ENCODE peak calls at places on chromosome 6, in nine cellular contexts. Y, X, T, B, A, M, Q, U and G are unnamed samples.
A peak's percentile ranks its signal among the peaks of the same experiment; 100 is the strongest.

GRCh38 chr6:52261229-52261628 is 16.9 kb upstream of the IL17F start:
- DNase-seq in Y (peak; percentile 84), X (no peak), T (no peak), B (no peak), A (no peak), M (no peak), Q (no peak), U (peak; percentile 32), G (peak; percentile 53)

GRCh38 chr6:47242483-47243386 is 67.0 kb downstream of the TNFRSF21 start:
- DNase-seq in Y (peak; percentile 84), X (peak; percentile 76), T (peak; percentile 33), B (peak; percentile 88), A (no peak), M (peak; percentile 89), Q (peak; percentile 57), U (peak; percentile 66), G (peak; percentile 79)

GRCh38 chr6:14365393-14365792 is 247.8 kb downstream of the CD83 start:
- DNase-seq in Y (peak; percentile 12), X (no peak), T (no peak), B (no peak), A (no peak), M (no peak), Q (no peak), U (no peak), G (peak; percentile 12)

GRCh38 chr6:56528412-56528841 is 114.3 kb downstream of the DST start:
- DNase-seq in Y (peak; percentile 69), X (no peak), T (no peak), B (no peak), A (no peak), M (no peak), Q (no peak), U (no peak), G (peak; percentile 98)

GRCh38 chr6:699319-699718 is 6.4 kb upstream of the EXOC2 start:
- DNase-seq in Y (no peak), X (no peak), T (no peak), B (no peak), A (no peak), M (no peak), Q (no peak), U (no peak), G (no peak)

GRCh38 chr6:151850479-151850878 is 43.0 kb downstream of the ESR1 start:
- DNase-seq in Y (no peak), X (no peak), T (no peak), B (no peak), A (no peak), M (no peak), Q (no peak), U (no peak), G (no peak)

GRCh38 chr6:42050897-42051653 is 751 bp downstream of the TAF8 start:
- DNase-seq in Y (no peak), X (no peak), T (no peak), B (no peak), A (no peak), M (no peak), Q (no peak), U (no peak), G (no peak)

GRCh38 chr6:98931710-98932109 is 16.0 kb downstream of the FBXL4 start:
- DNase-seq in Y (no peak), X (no peak), T (no peak), B (no peak), A (no peak), M (no peak), Q (peak; percentile 22), U (peak; percentile 8), G (no peak)

GRCh38 chr6:34155471-34156300 is 9.8 kb upstream of the GRM4 start:
- DNase-seq in Y (no peak), X (peak; percentile 17), T (no peak), B (no peak), A (no peak), M (no peak), Q (no peak), U (no peak), G (no peak)

GRCh38 chr6:111804627-111805235 is 68.5 kb downstream of the FYN start:
- DNase-seq in Y (peak; percentile 89), X (no peak), T (no peak), B (peak; percentile 89), A (no peak), M (no peak), Q (no peak), U (no peak), G (peak; percentile 43)